ENCODE peak calls at places on chromosomes 4 and X, in five cellular contexts. K is stromal cell of bone marrow, V is RPMI7951, G is iris pigment epithelial cell, X is GM04504. E is an unnamed sample.

GRCh38 chrX:29308726-29309125 is 721.5 kb downstream of the IL1RAPL1 start:
- DNase-seq in G (no peak), K (no peak), V (no peak), X (no peak), E (no peak)

GRCh38 chr4:128658214-128658621 is 151.3 kb upstream of the JADE1 start:
- DNase-seq in G (no peak), K (no peak), X (no peak), V (no peak), E (no peak)

GRCh38 chr4:122777846-122778501 is 45.5 kb downstream of the BBS12 start:
- DNase-seq in K (peak; percentile 76), V (no peak), G (peak; percentile 88), X (peak; percentile 95), E (peak; percentile 77)

GRCh38 chrX:100850317-100850716 is 23.8 kb downstream of the NOX1 start:
- DNase-seq in X (no peak), V (no peak), K (no peak), G (no peak), E (no peak)

GRCh38 chr4:68109891-68110290 is 19.8 kb downstream of the TMPRSS11F start:
- DNase-seq in G (no peak), X (no peak), V (no peak), K (no peak), E (no peak)

GRCh38 chr4:140718240-140718639 is 37.9 kb downstream of the TBC1D9 start:
- DNase-seq in G (peak; percentile 89), V (peak; percentile 21), K (peak; percentile 40), X (no peak), E (peak; percentile 43)

GRCh38 chrX:131895002-131895401 is 128.1 kb upstream of the STK26 start:
- DNase-seq in K (peak; percentile 41), X (no peak), G (peak; percentile 24), V (peak; percentile 37), E (peak; percentile 14)

GRCh38 chr4:122045533-122045932 is 93.7 kb upstream of the TRPC3 start:
- DNase-seq in V (peak; percentile 91), G (peak; percentile 90), K (peak; percentile 90), X (peak; percentile 94), E (peak; percentile 87)

GRCh38 chr4:170190265-170190664 is 100.5 kb upstream of the AADAT start:
- DNase-seq in X (no peak), G (no peak), K (no peak), V (no peak), E (no peak)

GRCh38 chr4:46931981-46932380 is 22.9 kb upstream of the COX7B2 start:
- DNase-seq in X (no peak), G (peak; percentile 47), K (peak; percentile 31), V (no peak), E (peak; percentile 7)